ENCODE peak calls at places on chromosomes 1 and 21, in four cellular contexts. One of them, this sample, is unnamed.

GRCh38 chr1:39047374-39048229 is 21.5 kb downstream of the NDUFS5 start:
- DNase-seq in pancreas: no peak
- DNase-seq in CD14-positive monocyte: no peak
- DNase-seq in CD8-positive, alpha-beta T cell: no peak
- DNase-seq in this sample: no peak

GRCh38 chr1:116488052-116488451 is 82.8 kb downstream of the CD58 start:
- DNase-seq in CD14-positive monocyte: no peak
- DNase-seq in pancreas: no peak
- DNase-seq in CD8-positive, alpha-beta T cell: no peak
- DNase-seq in this sample: no peak

GRCh38 chr1:38804062-38804886 is 55.3 kb downstream of the RRAGC start:
- DNase-seq in pancreas: no peak
- DNase-seq in CD14-positive monocyte: no peak
- DNase-seq in CD8-positive, alpha-beta T cell: no peak
- DNase-seq in this sample: no peak

GRCh38 chr21:35611752-35612151 is 448.6 kb downstream of the SETD4 start:
- DNase-seq in CD14-positive monocyte: no peak
- DNase-seq in pancreas: no peak
- DNase-seq in CD8-positive, alpha-beta T cell: no peak
- DNase-seq in this sample: no peak

GRCh38 chr1:41192456-41193188 is 49.5 kb downstream of the SCMH1 start:
- DNase-seq in CD8-positive, alpha-beta T cell: no peak
- DNase-seq in CD14-positive monocyte: no peak
- DNase-seq in pancreas: no peak
- DNase-seq in this sample: no peak

GRCh38 chr1:1567152-1567830 is 7.4 kb downstream of the SSU72 start:
- DNase-seq in pancreas: no peak
- DNase-seq in CD14-positive monocyte: no peak
- DNase-seq in CD8-positive, alpha-beta T cell: no peak
- DNase-seq in this sample: no peak

GRCh38 chr1:207647966-207648906 is 3.3 kb downstream of the CR1L start:
- DNase-seq in CD14-positive monocyte: no peak
- DNase-seq in pancreas: no peak
- DNase-seq in CD8-positive, alpha-beta T cell: no peak
- DNase-seq in this sample: no peak

GRCh38 chr1:219174672-219175564 is 1.2 kb downstream of the LYPLAL1 start:
- DNase-seq in CD14-positive monocyte: no peak
- DNase-seq in CD8-positive, alpha-beta T cell: peak; percentile 6
- DNase-seq in pancreas: peak; percentile 59
- DNase-seq in this sample: no peak

GRCh38 chr1:183548136-183548535 is 42.1 kb downstream of the NCF2 start:
- DNase-seq in CD14-positive monocyte: no peak
- DNase-seq in CD8-positive, alpha-beta T cell: no peak
- DNase-seq in pancreas: no peak
- DNase-seq in this sample: no peak

GRCh38 chr21:44303490-44303981 is 3.7 kb downstream of the PFKL start:
- DNase-seq in CD8-positive, alpha-beta T cell: no peak
- DNase-seq in pancreas: no peak
- DNase-seq in CD14-positive monocyte: no peak
- DNase-seq in this sample: no peak

GRCh38 chr1:29271724-29272123 is 35.4 kb downstream of the PTPRU start:
- DNase-seq in CD8-positive, alpha-beta T cell: no peak
- DNase-seq in CD14-positive monocyte: no peak
- DNase-seq in pancreas: peak; percentile 53
- DNase-seq in this sample: no peak

GRCh38 chr1:78101514-78101913 is 55.7 kb downstream of the GIPC2 start:
- DNase-seq in CD14-positive monocyte: no peak
- DNase-seq in CD8-positive, alpha-beta T cell: no peak
- DNase-seq in pancreas: peak; percentile 82
- DNase-seq in this sample: no peak

GRCh38 chr1:203495845-203496244 is 1.9 kb downstream of the OPTC start:
- DNase-seq in CD14-positive monocyte: no peak
- DNase-seq in CD8-positive, alpha-beta T cell: no peak
- DNase-seq in pancreas: no peak
- DNase-seq in this sample: no peak

GRCh38 chr1:74908131-74908530 is 175.2 kb downstream of the TYW3 start:
- DNase-seq in CD8-positive, alpha-beta T cell: no peak
- DNase-seq in CD14-positive monocyte: no peak
- DNase-seq in pancreas: no peak
- DNase-seq in this sample: no peak

GRCh38 chr1:1347663-1348419 is 1.4 kb downstream of the DVL1 start:
- DNase-seq in CD8-positive, alpha-beta T cell: no peak
- DNase-seq in pancreas: peak; percentile 73
- DNase-seq in CD14-positive monocyte: no peak
- DNase-seq in this sample: no peak

GRCh38 chr1:54310439-54311328 is 95.5 kb downstream of the SSBP3 start:
- DNase-seq in CD8-positive, alpha-beta T cell: peak; percentile 28
- DNase-seq in CD14-positive monocyte: no peak
- DNase-seq in pancreas: no peak
- DNase-seq in this sample: no peak

GRCh38 chr1:152164542-152165136 is 5.6 kb upstream of the RPTN start:
- DNase-seq in pancreas: no peak
- DNase-seq in CD8-positive, alpha-beta T cell: no peak
- DNase-seq in CD14-positive monocyte: no peak
- DNase-seq in this sample: no peak

GRCh38 chr1:9737057-9737456 is 85.5 kb downstream of the PIK3CD start:
- DNase-seq in CD8-positive, alpha-beta T cell: no peak
- DNase-seq in CD14-positive monocyte: no peak
- DNase-seq in pancreas: no peak
- DNase-seq in this sample: no peak

GRCh38 chr1:39757501-39757900 is 13.6 kb downstream of the OXCT2 start:
- DNase-seq in pancreas: no peak
- DNase-seq in CD8-positive, alpha-beta T cell: no peak
- DNase-seq in CD14-positive monocyte: no peak
- DNase-seq in this sample: no peak

GRCh38 chr21:16837319-16837718 is 675.5 kb upstream of the CXADR start:
- DNase-seq in CD14-positive monocyte: no peak
- DNase-seq in CD8-positive, alpha-beta T cell: no peak
- DNase-seq in pancreas: no peak
- DNase-seq in this sample: no peak

GRCh38 chr1:172821609-172822274 is 162.8 kb downstream of the FASLG start:
- DNase-seq in pancreas: no peak
- DNase-seq in CD8-positive, alpha-beta T cell: no peak
- DNase-seq in CD14-positive monocyte: peak; percentile 55
- DNase-seq in this sample: no peak

GRCh38 chr1:43238104-43238503 is 31.7 kb upstream of the TMEM125 start:
- DNase-seq in CD8-positive, alpha-beta T cell: no peak
- DNase-seq in pancreas: peak; percentile 74
- DNase-seq in CD14-positive monocyte: no peak
- DNase-seq in this sample: no peak

GRCh38 chr1:27979859-27980201 is 20.1 kb downstream of the XKR8 start:
- DNase-seq in pancreas: no peak
- DNase-seq in CD8-positive, alpha-beta T cell: no peak
- DNase-seq in CD14-positive monocyte: no peak
- DNase-seq in this sample: no peak
- TF ChIP-seq CTCF in pancreas: peak; percentile 13
- TF ChIP-seq CTCF in CD8-positive, alpha-beta T cell: peak; percentile 27
- TF ChIP-seq CTCF in CD14-positive monocyte: no peak
- TF ChIP-seq CTCF in this sample: no peak

GRCh38 chr21:41932191-41932575 is 21.6 kb downstream of the C2CD2 start:
- DNase-seq in CD14-positive monocyte: no peak
- DNase-seq in pancreas: no peak
- DNase-seq in CD8-positive, alpha-beta T cell: no peak
- DNase-seq in this sample: no peak
- TF ChIP-seq CTCF in CD14-positive monocyte: peak; percentile 27
- TF ChIP-seq CTCF in pancreas: no peak
- TF ChIP-seq CTCF in CD8-positive, alpha-beta T cell: no peak
- TF ChIP-seq CTCF in this sample: no peak

GRCh38 chr21:34510148-34511142 is 1.6 kb downstream of the KCNE1 start:
- DNase-seq in pancreas: peak; percentile 71
- DNase-seq in CD8-positive, alpha-beta T cell: no peak
- DNase-seq in CD14-positive monocyte: peak; percentile 82
- DNase-seq in this sample: no peak
- TF ChIP-seq CTCF in pancreas: peak; percentile 69
- TF ChIP-seq CTCF in CD8-positive, alpha-beta T cell: no peak
- TF ChIP-seq CTCF in CD14-positive monocyte: peak; percentile 86
- TF ChIP-seq CTCF in this sample: no peak

GRCh38 chr1:188463919-188464318 is 1635.2 kb downstream of the PLA2G4A start:
- DNase-seq in CD14-positive monocyte: no peak
- DNase-seq in CD8-positive, alpha-beta T cell: no peak
- DNase-seq in pancreas: no peak
- DNase-seq in this sample: no peak
- TF ChIP-seq CTCF in CD14-positive monocyte: no peak
- TF ChIP-seq CTCF in CD8-positive, alpha-beta T cell: no peak
- TF ChIP-seq CTCF in pancreas: no peak
- TF ChIP-seq CTCF in this sample: no peak